ENCODE peak calls at places on chromosomes 5 and 9, in six cellular contexts. S, Z, G, L, O and X are unnamed samples.

GRCh38 chr9:131337131-131337848 is 47.8 kb downstream of the PLPP7 start:
- DNase-seq in O (no peak), Z (no peak), G (no peak), L (no peak), S (no peak), X (no peak)

GRCh38 chr9:14097215-14097614 is 216.7 kb downstream of the NFIB start:
- DNase-seq in Z (no peak), S (no peak), G (no peak), O (no peak), L (no peak), X (no peak)

GRCh38 chr9:12818431-12819000 is 43.7 kb downstream of the LURAP1L start:
- DNase-seq in G (peak), S (peak), Z (no peak), O (no peak), L (peak), X (peak)

GRCh38 chr5:170971-171800 is 20.1 kb upstream of the LRRC14B start:
- DNase-seq in S (no peak), Z (no peak), O (no peak), L (no peak), G (no peak), X (no peak)

GRCh38 chr5:133926960-133927615 is 41.3 kb downstream of the C5orf15 start:
- DNase-seq in L (no peak), G (no peak), Z (no peak), O (no peak), S (no peak), X (no peak)

GRCh38 chr5:114097570-114097969 is 264.3 kb upstream of the KCNN2 start:
- DNase-seq in L (no peak), O (no peak), Z (no peak), G (no peak), S (no peak), X (no peak)

GRCh38 chr5:54902817-54903473 is 82.4 kb downstream of the ESM1 start:
- DNase-seq in L (no peak), O (no peak), Z (no peak), S (peak), G (peak), X (no peak)

GRCh38 chr5:139810341-139811075 is 14.9 kb downstream of the PSD2 start:
- DNase-seq in Z (no peak), G (no peak), L (no peak), O (no peak), S (no peak), X (no peak)

GRCh38 chr5:69374911-69375446 is 5.4 kb downstream of the RAD17 start:
- DNase-seq in Z (no peak), O (no peak), S (no peak), G (no peak), L (no peak), X (no peak)

GRCh38 chr9:108049671-108050494 is 560.3 kb upstream of the KLF4 start:
- DNase-seq in L (no peak), O (no peak), S (no peak), Z (no peak), G (peak), X (no peak)

GRCh38 chr9:121921444-121921843 is 171.7 kb downstream of the TTLL11 start:
- DNase-seq in O (no peak), L (no peak), S (no peak), Z (no peak), G (no peak), X (no peak)

GRCh38 chr5:56459394-56459793 is 226.3 kb upstream of the ANKRD55 start:
- DNase-seq in G (no peak), Z (no peak), O (no peak), L (no peak), S (no peak), X (no peak)

GRCh38 chr9:86946712-86947145 is 577 bp downstream of the GAS1 start:
- DNase-seq in Z (peak), G (peak), O (no peak), S (no peak), L (no peak), X (peak)

GRCh38 chr5:181245427-181246275 is 1.9 kb upstream of the RACK1 start:
- DNase-seq in Z (no peak), L (no peak), G (no peak), O (no peak), S (no peak), X (no peak)

GRCh38 chr5:120358949-120359348 is 105.2 kb upstream of the PRR16 start:
- DNase-seq in G (no peak), S (no peak), O (no peak), L (no peak), Z (no peak), X (no peak)

GRCh38 chr9:69584746-69585145 is 87.4 kb downstream of the APBA1 start:
- DNase-seq in Z (no peak), S (peak), L (peak), O (no peak), G (no peak), X (no peak)

GRCh38 chr5:94544784-94545318 is 73.6 kb downstream of the KIAA0825 start:
- DNase-seq in S (no peak), L (no peak), G (no peak), O (no peak), Z (no peak), X (no peak)

GRCh38 chr5:123810253-123810652 is 298.3 kb downstream of the CSNK1G3 start:
- DNase-seq in Z (no peak), O (no peak), G (no peak), S (no peak), L (no peak), X (peak)

GRCh38 chr9:93267091-93267541 is 83.2 kb downstream of the WNK2 start:
- DNase-seq in Z (no peak), O (no peak), S (no peak), L (no peak), G (no peak), X (no peak)

GRCh38 chr5:172830876-172831662 is 3.0 kb upstream of the ERGIC1 start:
- DNase-seq in O (no peak), L (peak), S (peak), G (no peak), Z (no peak), X (no peak)

GRCh38 chr9:77017505-77017894 is 2.0 kb upstream of the FOXB2 start:
- DNase-seq in S (no peak), G (no peak), L (no peak), Z (no peak), O (no peak), X (no peak)

GRCh38 chr5:141866111-141866510 is 12.1 kb downstream of the PCDH1 start:
- DNase-seq in O (peak), G (no peak), S (no peak), Z (no peak), L (no peak), X (peak)

GRCh38 chr9:124483481-124483880 is 23.7 kb downstream of the NR5A1 start:
- DNase-seq in S (no peak), L (no peak), G (no peak), O (no peak), Z (no peak), X (no peak)

GRCh38 chr5:4541334-4541733 is 598.8 kb upstream of the ADAMTS16 start:
- DNase-seq in G (no peak), L (no peak), O (no peak), S (no peak), Z (no peak), X (no peak)